ENCODE peak calls at places on chromosomes 1 and 21, in seven cellular contexts. One of them, this sample, is unnamed.

GRCh38 chr1:203818399-203818798 is 23.0 kb downstream of the ZBED6 start:
- DNase-seq in activated CD8-positive, alpha-beta memory T cell treated with anti-CD3 and anti-CD28 coated beads for 24 hours: no peak
- DNase-seq in NCI-H69: no peak
- DNase-seq in EH: no peak
- DNase-seq in activated gamma-delta T cell treated with anti-CD3 and anti-CD28 coated beads, Interleukin-2, amount 50 U/mL, for 16 hours: no peak
- DNase-seq in right cardiac atrium: no peak
- DNase-seq in H9: no peak
- DNase-seq in this sample: no peak

GRCh38 chr1:159851386-159851785 is 11.1 kb downstream of the VSIG8 start:
- DNase-seq in EH: no peak
- DNase-seq in activated CD8-positive, alpha-beta memory T cell treated with anti-CD3 and anti-CD28 coated beads for 24 hours: no peak
- DNase-seq in H9: no peak
- DNase-seq in activated gamma-delta T cell treated with anti-CD3 and anti-CD28 coated beads, Interleukin-2, amount 50 U/mL, for 16 hours: no peak
- DNase-seq in right cardiac atrium: no peak
- DNase-seq in NCI-H69: peak; percentile 13
- DNase-seq in this sample: no peak

GRCh38 chr21:17497345-17497744 is 15.5 kb upstream of the CXADR start:
- DNase-seq in activated gamma-delta T cell treated with anti-CD3 and anti-CD28 coated beads, Interleukin-2, amount 50 U/mL, for 16 hours: no peak
- DNase-seq in EH: no peak
- DNase-seq in NCI-H69: no peak
- DNase-seq in H9: no peak
- DNase-seq in right cardiac atrium: no peak
- DNase-seq in activated CD8-positive, alpha-beta memory T cell treated with anti-CD3 and anti-CD28 coated beads for 24 hours: no peak
- DNase-seq in this sample: no peak

GRCh38 chr1:31374511-31375196 is 1.8 kb upstream of the FABP3 start:
- DNase-seq in H9: no peak
- DNase-seq in EH: peak; percentile 40
- DNase-seq in NCI-H69: peak; percentile 15
- DNase-seq in right cardiac atrium: peak; percentile 51
- DNase-seq in activated CD8-positive, alpha-beta memory T cell treated with anti-CD3 and anti-CD28 coated beads for 24 hours: no peak
- DNase-seq in activated gamma-delta T cell treated with anti-CD3 and anti-CD28 coated beads, Interleukin-2, amount 50 U/mL, for 16 hours: no peak
- DNase-seq in this sample: no peak

GRCh38 chr1:5254131-5254725 is 599.8 kb downstream of the AJAP1 start:
- DNase-seq in EH: no peak
- DNase-seq in H9: no peak
- DNase-seq in NCI-H69: no peak
- DNase-seq in right cardiac atrium: no peak
- DNase-seq in activated CD8-positive, alpha-beta memory T cell treated with anti-CD3 and anti-CD28 coated beads for 24 hours: peak; percentile 45
- DNase-seq in activated gamma-delta T cell treated with anti-CD3 and anti-CD28 coated beads, Interleukin-2, amount 50 U/mL, for 16 hours: no peak
- DNase-seq in this sample: no peak

GRCh38 chr1:24179251-24179895 is 7.7 kb downstream of the IFNLR1 start:
- DNase-seq in NCI-H69: no peak
- DNase-seq in EH: no peak
- DNase-seq in activated CD8-positive, alpha-beta memory T cell treated with anti-CD3 and anti-CD28 coated beads for 24 hours: no peak
- DNase-seq in right cardiac atrium: no peak
- DNase-seq in H9: no peak
- DNase-seq in activated gamma-delta T cell treated with anti-CD3 and anti-CD28 coated beads, Interleukin-2, amount 50 U/mL, for 16 hours: no peak
- DNase-seq in this sample: no peak

GRCh38 chr1:176811896-176812295 is 348.9 kb downstream of the PAPPA2 start:
- DNase-seq in right cardiac atrium: no peak
- DNase-seq in H9: no peak
- DNase-seq in activated CD8-positive, alpha-beta memory T cell treated with anti-CD3 and anti-CD28 coated beads for 24 hours: no peak
- DNase-seq in EH: no peak
- DNase-seq in NCI-H69: no peak
- DNase-seq in activated gamma-delta T cell treated with anti-CD3 and anti-CD28 coated beads, Interleukin-2, amount 50 U/mL, for 16 hours: no peak
- DNase-seq in this sample: no peak

GRCh38 chr1:91854852-91855251 is 31.1 kb downstream of the TGFBR3 start:
- DNase-seq in right cardiac atrium: no peak
- DNase-seq in activated CD8-positive, alpha-beta memory T cell treated with anti-CD3 and anti-CD28 coated beads for 24 hours: no peak
- DNase-seq in EH: no peak
- DNase-seq in NCI-H69: no peak
- DNase-seq in H9: no peak
- DNase-seq in activated gamma-delta T cell treated with anti-CD3 and anti-CD28 coated beads, Interleukin-2, amount 50 U/mL, for 16 hours: no peak
- DNase-seq in this sample: no peak

GRCh38 chr1:17540255-17541001 is 930 bp downstream of the ARHGEF10L start:
- DNase-seq in activated CD8-positive, alpha-beta memory T cell treated with anti-CD3 and anti-CD28 coated beads for 24 hours: no peak
- DNase-seq in activated gamma-delta T cell treated with anti-CD3 and anti-CD28 coated beads, Interleukin-2, amount 50 U/mL, for 16 hours: no peak
- DNase-seq in NCI-H69: peak; percentile 57
- DNase-seq in H9: peak; percentile 92
- DNase-seq in EH: peak; percentile 76
- DNase-seq in right cardiac atrium: peak; percentile 77
- DNase-seq in this sample: no peak

GRCh38 chr1:103441342-103441741 is 84.2 kb upstream of the RNPC3 start:
- DNase-seq in NCI-H69: no peak
- DNase-seq in activated CD8-positive, alpha-beta memory T cell treated with anti-CD3 and anti-CD28 coated beads for 24 hours: no peak
- DNase-seq in right cardiac atrium: no peak
- DNase-seq in H9: no peak
- DNase-seq in EH: no peak
- DNase-seq in activated gamma-delta T cell treated with anti-CD3 and anti-CD28 coated beads, Interleukin-2, amount 50 U/mL, for 16 hours: no peak
- DNase-seq in this sample: no peak

GRCh38 chr21:45590726-45591618 is 48.7 kb upstream of the SLC19A1 start:
- DNase-seq in EH: no peak
- DNase-seq in activated gamma-delta T cell treated with anti-CD3 and anti-CD28 coated beads, Interleukin-2, amount 50 U/mL, for 16 hours: peak; percentile 29
- DNase-seq in H9: peak; percentile 47
- DNase-seq in right cardiac atrium: peak; percentile 38
- DNase-seq in NCI-H69: no peak
- DNase-seq in activated CD8-positive, alpha-beta memory T cell treated with anti-CD3 and anti-CD28 coated beads for 24 hours: peak; percentile 87
- DNase-seq in this sample: no peak

GRCh38 chr1:238961790-238962189 is 424.6 kb upstream of the CHRM3 start:
- DNase-seq in EH: no peak
- DNase-seq in right cardiac atrium: no peak
- DNase-seq in activated CD8-positive, alpha-beta memory T cell treated with anti-CD3 and anti-CD28 coated beads for 24 hours: no peak
- DNase-seq in H9: no peak
- DNase-seq in activated gamma-delta T cell treated with anti-CD3 and anti-CD28 coated beads, Interleukin-2, amount 50 U/mL, for 16 hours: no peak
- DNase-seq in NCI-H69: peak; percentile 16
- DNase-seq in this sample: no peak

GRCh38 chr1:46183119-46183842 is 7.0 kb upstream of the P3R3URF start:
- DNase-seq in activated gamma-delta T cell treated with anti-CD3 and anti-CD28 coated beads, Interleukin-2, amount 50 U/mL, for 16 hours: no peak
- DNase-seq in activated CD8-positive, alpha-beta memory T cell treated with anti-CD3 and anti-CD28 coated beads for 24 hours: no peak
- DNase-seq in right cardiac atrium: peak; percentile 75
- DNase-seq in EH: peak; percentile 96
- DNase-seq in H9: peak; percentile 49
- DNase-seq in NCI-H69: peak; percentile 95
- DNase-seq in this sample: no peak

GRCh38 chr1:59026472-59026948 is 242.7 kb upstream of the JUN start:
- DNase-seq in NCI-H69: no peak
- DNase-seq in activated gamma-delta T cell treated with anti-CD3 and anti-CD28 coated beads, Interleukin-2, amount 50 U/mL, for 16 hours: no peak
- DNase-seq in activated CD8-positive, alpha-beta memory T cell treated with anti-CD3 and anti-CD28 coated beads for 24 hours: no peak
- DNase-seq in right cardiac atrium: no peak
- DNase-seq in H9: no peak
- DNase-seq in EH: peak; percentile 94
- DNase-seq in this sample: no peak

GRCh38 chr1:7474786-7475502 is 296.2 kb upstream of the VAMP3 start:
- DNase-seq in activated gamma-delta T cell treated with anti-CD3 and anti-CD28 coated beads, Interleukin-2, amount 50 U/mL, for 16 hours: no peak
- DNase-seq in activated CD8-positive, alpha-beta memory T cell treated with anti-CD3 and anti-CD28 coated beads for 24 hours: no peak
- DNase-seq in EH: no peak
- DNase-seq in H9: no peak
- DNase-seq in NCI-H69: no peak
- DNase-seq in right cardiac atrium: no peak
- DNase-seq in this sample: no peak

GRCh38 chr1:58829861-58830260 is 46.0 kb upstream of the JUN start:
- DNase-seq in EH: peak; percentile 88
- DNase-seq in H9: no peak
- DNase-seq in activated CD8-positive, alpha-beta memory T cell treated with anti-CD3 and anti-CD28 coated beads for 24 hours: no peak
- DNase-seq in NCI-H69: no peak
- DNase-seq in activated gamma-delta T cell treated with anti-CD3 and anti-CD28 coated beads, Interleukin-2, amount 50 U/mL, for 16 hours: no peak
- DNase-seq in right cardiac atrium: no peak
- DNase-seq in this sample: no peak

This sample was measured in GM12864.